ENCODE peak calls at places on chromosomes 5 and 9, in five cellular contexts. L, F, D, B and S are unnamed samples.

GRCh38 chr9:134723491-134723890 is 81.9 kb downstream of the COL5A1 start:
- DNase-seq in L (no peak), F (no peak), D (no peak), B (no peak), S (no peak)

GRCh38 chr5:177959315-177959714 is 36.7 kb downstream of the PROP1 start:
- DNase-seq in L (no peak), F (no peak), D (no peak), B (no peak), S (peak)

GRCh38 chr9:6632516-6633328 is 12.8 kb downstream of the GLDC start:
- DNase-seq in L (no peak), F (no peak), D (no peak), B (no peak), S (peak)

GRCh38 chr9:37996050-37996811 is 72.8 kb downstream of the SHB start:
- DNase-seq in L (no peak), F (peak), D (no peak), B (no peak), S (no peak)

GRCh38 chr9:129894106-129894823 is 59.0 kb downstream of the USP20 start:
- DNase-seq in L (no peak), F (no peak), D (no peak), B (no peak), S (no peak)

GRCh38 chr9:69085523-69086283 is 50.2 kb downstream of the FXN start:
- DNase-seq in L (peak), F (no peak), D (peak), B (no peak), S (no peak)

GRCh38 chr5:3891118-3891517 is 295.5 kb downstream of the IRX1 start:
- DNase-seq in L (no peak), F (no peak), D (no peak), B (no peak), S (no peak)

GRCh38 chr9:85569988-85570387 is 171.8 kb downstream of the AGTPBP1 start:
- DNase-seq in L (peak), F (no peak), D (peak), B (peak), S (no peak)

GRCh38 chr9:129359871-129360536 is 181.9 kb upstream of the IER5L start:
- DNase-seq in L (no peak), F (peak), D (no peak), B (no peak), S (peak)

GRCh38 chr9:2319421-2319820 is 302.2 kb upstream of the VLDLR start:
- DNase-seq in L (peak), F (no peak), D (no peak), B (no peak), S (no peak)

GRCh38 chr9:99445377-99445891 is 223.4 kb downstream of the SEC61B start:
- DNase-seq in L (peak), F (no peak), D (peak), B (peak), S (no peak)

GRCh38 chr5:146794326-146795029 is 84.1 kb downstream of the PPP2R2B start:
- DNase-seq in L (peak), F (no peak), D (no peak), B (peak), S (no peak)

GRCh38 chr9:134730761-134731496 is 89.3 kb downstream of the COL5A1 start:
- DNase-seq in L (no peak), F (no peak), D (no peak), B (no peak), S (no peak)

GRCh38 chr5:130529716-130530485 is 625.6 kb downstream of the CHSY3 start:
- DNase-seq in L (no peak), F (no peak), D (no peak), B (no peak), S (no peak)

GRCh38 chr5:52132053-52132452 is 655.7 kb upstream of the ITGA1 start:
- DNase-seq in L (no peak), F (no peak), D (no peak), B (no peak), S (no peak)

GRCh38 chr9:12712532-12712931 is 19.3 kb downstream of the TYRP1 start:
- DNase-seq in L (no peak), F (no peak), D (peak), B (no peak), S (no peak)

GRCh38 chr5:38396766-38397165 is 138.4 kb downstream of the EGFLAM start:
- DNase-seq in L (no peak), F (no peak), D (no peak), B (no peak), S (peak)

GRCh38 chr5:167916261-167916660 is 375.2 kb upstream of the WWC1 start:
- DNase-seq in L (peak), F (no peak), D (no peak), B (no peak), S (no peak)

GRCh38 chr9:104927912-104928740 is at the start of gene ABCA1:
- DNase-seq in L (peak), F (peak), D (peak), B (peak), S (peak)

GRCh38 chr5:103891151-103891550 is 328.6 kb upstream of the NUDT12 start:
- DNase-seq in L (no peak), F (no peak), D (peak), B (peak), S (no peak)

GRCh38 chr5:31270396-31270795 is 76.9 kb downstream of the CDH6 start:
- DNase-seq in L (peak), F (peak), D (peak), B (peak), S (peak)

GRCh38 chr5:147439253-147439652 is 70.6 kb downstream of the DPYSL3 start:
- DNase-seq in L (peak), F (no peak), D (no peak), B (no peak), S (no peak)

GRCh38 chr9:72315089-72315509 is 49.9 kb downstream of the ZFAND5 start:
- DNase-seq in L (peak), F (no peak), D (peak), B (peak), S (no peak)

GRCh38 chr5:137191179-137191578 is 307.9 kb downstream of the SPOCK1 start:
- DNase-seq in L (peak), F (no peak), D (no peak), B (no peak), S (no peak)

GRCh38 chr5:57824047-57824446 is 341.4 kb upstream of the ACTBL2 start:
- DNase-seq in L (peak), F (no peak), D (peak), B (peak), S (no peak)

GRCh38 chr5:82092-82491 is 9.9 kb upstream of the PLEKHG4B start:
- DNase-seq in L (no peak), F (no peak), D (peak), B (peak), S (peak)

DNA sequence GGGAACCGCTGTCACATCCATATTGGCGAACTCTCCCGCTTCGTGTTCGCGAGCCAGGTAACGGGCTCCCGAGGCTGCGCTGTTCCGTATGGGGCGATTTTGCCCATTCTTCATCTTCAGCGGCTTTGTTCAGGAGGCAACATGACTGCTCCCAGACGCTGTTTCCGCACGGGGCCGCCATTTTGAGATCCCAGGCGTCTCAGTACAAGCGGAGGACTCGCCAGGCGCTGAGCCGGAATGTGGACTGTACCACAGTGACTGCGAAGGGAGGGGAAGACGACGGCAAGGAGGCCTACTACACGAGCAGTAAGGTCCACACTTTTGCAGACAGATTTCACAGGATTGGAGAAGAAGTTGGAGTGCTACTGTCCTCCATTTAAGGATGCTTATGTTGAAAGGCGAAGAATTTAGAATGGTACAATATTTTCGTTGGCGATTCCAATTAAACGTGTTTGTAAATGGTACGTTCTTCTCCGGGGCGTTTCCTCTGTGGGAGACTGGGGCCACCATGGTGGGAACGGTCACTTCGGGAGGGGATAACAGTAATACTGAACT is 41.6 kb upstream of the ZNF300 start:
- DNase-seq in L (peak), F (peak), D (no peak), B (no peak), S (no peak)
- H3K4me3 ChIP-seq in L (peak), F (no peak), D (peak), B (no peak), S (no peak)

DNA sequence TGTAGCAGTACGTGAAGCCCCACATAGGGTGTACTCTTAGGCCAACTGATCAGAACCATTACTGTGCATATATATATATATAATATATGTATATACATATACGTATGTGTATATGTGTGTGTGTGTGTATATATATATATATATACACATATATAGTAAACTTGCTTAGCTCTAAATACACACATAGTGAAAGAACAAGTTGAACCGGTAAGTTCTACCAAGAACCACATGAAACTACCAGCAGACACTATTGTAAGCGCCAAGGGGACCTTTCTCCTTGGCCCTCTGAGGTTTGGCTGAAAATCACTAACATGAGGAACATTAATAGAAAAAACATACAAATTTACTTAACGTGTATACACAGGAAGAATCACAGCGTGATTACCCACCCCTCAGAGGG is 1.8 kb upstream of the TARS1 start:
- DNase-seq in L (no peak), F (no peak), D (no peak), B (no peak), S (no peak)
- H3K4me3 ChIP-seq in L (peak), F (peak), D (peak), B (peak), S (peak)

DNA sequence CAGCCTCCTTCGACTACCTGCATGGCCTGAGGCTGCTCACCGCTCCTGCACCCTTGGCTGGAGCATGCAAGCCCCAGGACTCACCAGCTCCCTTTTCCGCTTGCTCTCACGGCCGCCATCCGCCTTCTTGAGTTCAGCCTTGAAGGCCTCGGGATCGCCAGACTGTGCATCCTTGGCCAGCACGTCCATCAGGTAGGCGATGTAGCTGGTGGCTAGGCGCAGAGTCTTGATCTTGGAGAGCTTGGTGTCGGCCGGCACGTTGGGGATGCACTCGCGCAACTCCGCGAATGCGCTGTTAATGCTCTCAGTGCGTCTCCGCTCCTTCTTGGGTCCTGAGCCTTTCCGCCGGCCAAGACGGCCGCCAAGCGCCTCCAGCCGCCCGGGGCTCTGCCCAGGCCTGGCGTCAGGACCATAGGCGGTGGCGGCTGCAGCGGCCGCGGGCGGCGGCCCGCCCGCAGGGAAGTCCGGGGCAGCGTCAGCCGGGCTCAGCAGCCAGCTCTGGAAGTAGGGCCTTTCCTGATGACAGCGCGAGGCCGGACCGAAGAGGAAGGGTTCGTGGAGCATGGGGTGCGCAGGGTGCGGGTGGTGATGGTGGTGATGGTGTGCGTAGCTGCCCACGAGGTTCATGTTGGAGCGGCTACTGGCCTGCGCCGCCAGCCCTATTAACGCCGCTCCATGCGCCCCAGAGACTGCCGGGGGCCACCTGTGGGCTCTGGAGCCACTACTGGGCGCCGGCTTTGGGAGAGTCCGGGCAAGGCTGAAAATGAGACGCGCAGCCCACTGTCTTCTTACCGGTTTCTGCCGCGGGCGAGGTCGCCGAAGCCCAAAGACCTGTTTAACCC is 424 bp downstream of the HAND1 start:
- DNase-seq in L (peak), F (no peak), D (peak), B (no peak), S (peak)
- H3K4me3 ChIP-seq in L (peak), F (peak), D (peak), B (no peak), S (peak)

DNA sequence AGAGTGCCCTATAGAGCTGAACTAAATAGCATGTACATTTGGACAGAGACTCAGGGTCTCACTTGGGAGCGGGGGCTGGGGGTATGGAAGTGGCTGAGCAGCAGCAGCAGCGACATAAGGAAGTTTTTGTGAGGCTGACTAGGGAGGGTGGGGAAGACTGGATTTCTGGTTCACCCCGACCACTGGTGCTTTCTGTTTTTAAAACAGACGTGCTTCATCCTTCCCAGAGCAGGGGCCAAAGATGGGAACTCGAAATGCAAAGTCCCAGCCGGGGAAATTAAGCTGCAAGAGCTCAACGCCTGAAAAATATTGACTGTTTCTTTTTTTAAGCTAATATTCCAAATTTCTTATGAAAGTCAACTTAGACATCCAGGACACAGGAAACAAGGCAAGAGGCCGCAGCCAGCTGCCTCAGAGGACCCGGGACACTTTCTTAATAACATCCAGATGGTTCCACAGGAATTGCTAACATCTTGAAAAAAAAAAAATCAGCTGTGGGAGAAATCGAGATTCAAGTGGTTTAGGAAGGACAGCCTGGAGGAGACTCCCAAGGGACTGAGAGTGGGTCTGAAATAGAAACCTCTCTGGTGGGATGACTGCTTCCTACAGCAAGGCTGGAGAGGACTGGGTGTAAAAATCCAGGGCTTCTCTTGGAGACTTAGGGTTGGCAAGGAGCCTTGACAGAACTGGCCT is 145.0 kb downstream of the FGF1 start:
- DNase-seq in L (peak), F (no peak), D (peak), B (no peak), S (no peak)
- H3K4me3 ChIP-seq in L (peak), F (no peak), D (peak), B (no peak), S (no peak)

DNA sequence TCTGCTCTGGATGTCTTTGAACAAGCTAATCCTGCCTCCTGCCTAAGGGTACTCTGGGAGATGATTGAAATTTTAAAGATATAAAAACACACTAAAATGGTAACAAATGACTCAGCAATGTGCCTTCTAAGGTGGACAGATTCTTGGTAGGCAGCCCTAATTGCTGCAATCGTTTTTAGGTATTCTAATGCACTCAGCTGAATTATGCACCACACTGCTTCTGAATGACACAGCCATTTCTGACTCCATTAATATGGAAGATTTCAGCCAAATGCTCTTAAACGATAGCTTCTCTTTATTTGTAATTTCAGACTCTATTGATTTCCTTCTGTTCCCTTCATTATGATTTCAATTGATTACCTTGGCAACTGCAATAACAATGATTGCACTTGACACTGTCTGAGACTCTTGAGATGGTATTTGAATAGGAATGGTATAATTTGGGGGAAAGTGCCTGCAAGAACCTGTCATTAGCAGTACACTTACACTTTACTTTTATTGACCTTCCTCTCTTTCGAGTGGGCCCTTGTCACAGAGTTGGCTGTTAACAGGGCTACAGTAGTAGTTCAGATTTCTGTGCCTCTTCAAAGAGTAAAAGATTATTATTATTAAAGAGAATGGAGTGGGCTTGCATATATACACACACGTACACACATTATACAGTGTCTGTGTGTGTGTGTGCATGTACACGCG is 296.1 kb upstream of the DMAC1 start:
- DNase-seq in L (no peak), F (no peak), D (no peak), B (no peak), S (no peak)
- H3K4me3 ChIP-seq in L (no peak), F (no peak), D (no peak), B (no peak), S (no peak)

GRCh38 chr5:151148583-151148982 is 9.0 kb downstream of the ANXA6 start:
- DNase-seq in L (no peak), F (no peak), D (no peak), B (no peak), S (no peak)

GRCh38 chr5:151151263-151151660 is 6.3 kb downstream of the ANXA6 start:
- DNase-seq in L (no peak), F (no peak), D (no peak), B (no peak), S (no peak)

GRCh38 chr5:151153300-151153699 is 4.3 kb downstream of the ANXA6 start:
- DNase-seq in L (no peak), F (no peak), D (no peak), B (no peak), S (no peak)

GRCh38 chr5:151151793-151152192 is 5.8 kb downstream of the ANXA6 start:
- DNase-seq in L (peak), F (no peak), D (peak), B (no peak), S (no peak)

GRCh38 chr5:151150484-151151262 is 6.9 kb downstream of the ANXA6 start:
- DNase-seq in L (peak), F (peak), D (peak), B (no peak), S (no peak)
- H3K4me3 ChIP-seq in L (no peak), F (no peak), D (peak), B (no peak), S (no peak)

DNA sequence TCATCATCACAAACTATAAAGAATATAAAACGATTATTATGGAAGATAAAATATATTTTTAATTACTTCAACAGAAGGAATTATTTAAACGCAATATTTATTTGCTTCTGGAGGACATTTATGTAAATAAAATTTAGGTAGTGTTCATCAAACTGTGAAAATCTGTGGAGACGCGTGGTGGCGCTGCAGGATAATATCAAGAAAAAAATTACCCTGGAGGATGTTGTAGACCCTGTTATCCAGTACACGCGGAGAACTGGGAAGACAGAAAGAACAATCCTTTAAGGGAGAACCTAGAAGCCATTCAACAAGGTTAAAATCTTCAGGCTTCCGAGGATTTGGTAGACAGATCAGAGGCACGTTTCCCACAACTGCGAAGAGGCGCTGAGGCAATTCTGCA is at the start of gene PCDHB12:
- DNase-seq in L (peak), F (peak), D (peak), B (peak), S (peak)
- H3K4me3 ChIP-seq in L (peak), F (peak), D (peak), B (no peak), S (no peak)

GRCh38 chr9:89189215-89189614 is 10.6 kb upstream of the SHC3 start:
- DNase-seq in L (no peak), F (no peak), D (no peak), B (peak), S (no peak)

GRCh38 chr9:89185980-89186379 is 7.4 kb upstream of the SHC3 start:
- DNase-seq in L (peak), F (no peak), D (peak), B (peak), S (peak)

GRCh38 chr9:89187950-89188349 is 9.3 kb upstream of the SHC3 start:
- DNase-seq in L (no peak), F (no peak), D (no peak), B (no peak), S (no peak)

GRCh38 chr9:89191004-89191403 is 12.4 kb upstream of the SHC3 start:
- DNase-seq in L (no peak), F (no peak), D (no peak), B (no peak), S (no peak)

DNA sequence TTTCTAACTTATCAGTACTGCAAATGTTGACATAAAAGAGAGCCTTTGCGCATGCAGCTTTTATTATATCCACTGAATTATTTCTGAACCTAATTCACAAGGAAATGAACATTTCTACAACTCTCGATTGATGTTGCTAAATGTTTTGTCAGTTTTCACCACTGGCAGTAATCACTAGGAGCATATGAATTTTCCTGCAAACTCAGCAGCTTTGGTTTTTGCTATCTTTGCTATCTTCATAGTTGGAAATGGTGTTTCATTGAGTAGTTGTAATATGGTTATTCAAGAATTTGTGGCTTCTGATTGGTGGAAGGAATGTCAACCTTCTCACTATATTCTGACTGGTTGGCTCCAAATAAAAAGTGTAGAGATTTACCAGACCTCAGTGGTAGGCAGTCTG is 8.9 kb upstream of the SHC3 start:
- DNase-seq in L (no peak), F (no peak), D (no peak), B (no peak), S (no peak)
- H3K4me3 ChIP-seq in L (no peak), F (no peak), D (no peak), B (no peak), S (no peak)